ENCODE peak calls at places on chromosomes 5 and 9, in six cellular contexts. H, D, E, A, O and S are unnamed samples.

GRCh38 chr9:86767373-86767772 is 179.9 kb downstream of the GAS1 start:
- DNase-seq in H (no peak), D (no peak), E (no peak), A (no peak), O (no peak), S (no peak)

GRCh38 chr5:73412597-73412988 is 36.0 kb downstream of the FOXD1 start:
- DNase-seq in H (peak; percentile 74), D (no peak), E (no peak), A (no peak), O (no peak), S (no peak)

GRCh38 chr5:150097152-150097551 is 10.8 kb upstream of the CSF1R start:
- DNase-seq in H (no peak), D (no peak), E (no peak), A (no peak), O (no peak), S (no peak)

GRCh38 chr9:110283736-110284135 is 27.4 kb upstream of the TXN start:
- DNase-seq in H (no peak), D (no peak), E (no peak), A (no peak), O (no peak), S (no peak)

GRCh38 chr5:124956471-124957029 is 210.1 kb upstream of the ZNF608 start:
- DNase-seq in H (no peak), D (no peak), E (no peak), A (no peak), O (no peak), S (no peak)

GRCh38 chr9:122091682-122092592 is 1.2 kb downstream of the TTLL11 start:
- DNase-seq in H (no peak), D (no peak), E (no peak), A (no peak), O (peak; percentile 10), S (no peak)

GRCh38 chr9:36517131-36517530 is 55.6 kb upstream of the MELK start:
- DNase-seq in H (no peak), D (no peak), E (no peak), A (no peak), O (no peak), S (no peak)

GRCh38 chr5:15008911-15009310 is 137.3 kb upstream of the ANKH start:
- DNase-seq in H (no peak), D (no peak), E (no peak), A (no peak), O (no peak), S (no peak)

GRCh38 chr9:135068776-135069415 is 18.6 kb upstream of the OLFM1 start:
- DNase-seq in H (no peak), D (no peak), E (peak; percentile 3), A (no peak), O (no peak), S (no peak)

GRCh38 chr9:94156549-94157407 is 72.5 kb downstream of the PTPDC1 start:
- DNase-seq in H (peak; percentile 94), D (no peak), E (peak; percentile 72), A (peak; percentile 78), O (no peak), S (no peak)

GRCh38 chr5:150603052-150603451 is 37.4 kb upstream of the SYNPO start:
- DNase-seq in H (no peak), D (no peak), E (no peak), A (peak; percentile 37), O (no peak), S (no peak)

GRCh38 chr5:88290801-88291200 is 22.2 kb upstream of the TMEM161B start:
- DNase-seq in H (peak; percentile 47), D (no peak), E (no peak), A (no peak), O (no peak), S (no peak)

GRCh38 chr5:170623576-170624181 is 119.9 kb downstream of the KCNIP1 start:
- DNase-seq in H (peak; percentile 71), D (peak; percentile 5), E (no peak), A (no peak), O (peak; percentile 53), S (no peak)

GRCh38 chr9:129482521-129483466 is 138.1 kb downstream of the C9orf50 start:
- DNase-seq in H (peak; percentile 87), D (no peak), E (peak; percentile 89), A (peak; percentile 92), O (peak; percentile 53), S (no peak)

GRCh38 chr9:113738898-113739604 is 137.1 kb upstream of the ZNF618 start:
- DNase-seq in H (peak; percentile 7), D (no peak), E (no peak), A (no peak), O (peak; percentile 23), S (no peak)

GRCh38 chr9:18771736-18772135 is 261.3 kb downstream of the SAXO1 start:
- DNase-seq in H (no peak), D (no peak), E (no peak), A (no peak), O (no peak), S (no peak)

GRCh38 chr9:5708414-5708813 is 79.5 kb downstream of the RIC1 start:
- DNase-seq in H (no peak), D (no peak), E (no peak), A (no peak), O (no peak), S (no peak)

GRCh38 chr5:59722875-59723274 is 170.7 kb downstream of the PDE4D start:
- DNase-seq in H (peak; percentile 65), D (no peak), E (no peak), A (no peak), O (no peak), S (no peak)

DNA sequence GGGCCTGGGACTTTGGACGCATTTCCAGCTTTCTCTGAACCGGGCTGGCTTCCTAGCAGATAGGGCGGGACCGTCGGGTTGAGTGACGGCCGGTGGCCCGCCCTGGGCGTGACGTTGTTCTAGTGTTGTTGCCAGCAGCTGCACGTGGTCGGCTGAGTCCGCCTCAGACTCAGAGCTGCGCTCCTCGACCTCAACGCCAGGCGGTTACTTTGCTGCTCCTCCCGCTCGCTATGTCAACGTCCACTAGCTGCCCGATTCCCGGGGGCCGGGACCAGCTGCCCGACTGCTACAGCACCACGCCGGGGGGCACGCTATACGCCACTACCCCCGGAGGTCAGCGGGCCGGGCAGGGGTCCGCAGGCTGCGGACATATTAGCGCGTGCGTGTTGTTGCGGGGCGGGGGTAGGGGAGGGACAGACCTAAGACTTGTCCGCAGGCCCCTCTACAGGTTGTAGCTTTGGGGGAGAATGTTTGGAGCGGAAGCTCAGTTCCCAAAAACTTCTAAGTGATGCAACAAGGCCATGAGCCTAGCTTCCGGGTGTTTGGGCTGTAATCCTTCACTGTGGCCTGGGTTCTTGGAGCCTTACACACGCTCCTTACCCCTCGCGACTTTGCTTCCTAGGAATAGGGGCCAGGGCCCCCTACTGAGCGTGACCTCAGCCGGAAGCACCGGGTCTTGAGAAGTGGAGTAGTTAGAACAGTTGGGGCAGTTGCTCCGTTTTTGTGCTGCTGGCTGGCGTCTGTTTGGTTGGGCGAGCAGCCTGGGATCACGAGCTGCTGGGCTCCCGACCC is at the start of gene EIF4EBP3:
- DNase-seq in H (peak; percentile 96), D (peak; percentile 77), E (peak; percentile 94), A (peak; percentile 99), O (peak; percentile 94), S (peak; percentile 87)
- TF ChIP-seq CTCF in H (peak; percentile 71), D (peak; percentile 70), E (peak; percentile 95), A (peak; percentile 66), O (peak; percentile 84), S (peak; percentile 35)

DNA sequence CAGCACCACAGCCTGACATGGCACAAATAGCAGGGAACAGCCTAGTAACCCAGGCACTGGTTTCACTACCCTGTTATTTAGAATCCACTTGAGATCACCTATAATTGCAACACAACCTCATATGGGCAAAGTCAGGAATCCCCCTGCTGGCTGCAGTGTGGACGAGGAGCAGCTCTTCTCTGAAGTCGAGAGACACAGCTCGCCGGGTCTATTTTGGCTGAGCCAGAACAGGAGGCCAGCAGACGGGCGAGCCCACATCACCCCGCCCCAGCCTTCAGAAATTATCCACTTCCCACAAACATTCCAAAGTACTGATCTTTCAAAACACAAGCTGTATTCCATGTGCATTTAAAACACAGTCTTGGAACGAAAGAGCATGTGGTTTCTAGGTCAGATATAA is 179.0 kb downstream of the ROR2 start:
- DNase-seq in H (peak; percentile 79), D (peak; percentile 86), E (no peak), A (no peak), O (no peak), S (peak; percentile 90)
- TF ChIP-seq CTCF in H (peak; percentile 32), D (peak; percentile 71), E (peak; percentile 32), A (no peak), O (no peak), S (peak; percentile 63)

GRCh38 chr5:155004138-155004744 is 9.3 kb upstream of the KIF4B start:
- DNase-seq in H (peak; percentile 45), D (no peak), E (no peak), A (no peak), O (peak; percentile 49), S (no peak)
- TF ChIP-seq CTCF in H (peak; percentile 75), D (peak; percentile 11), E (no peak), A (peak; percentile 39), O (peak; percentile 29), S (peak; percentile 49)

GRCh38 chr5:168292783-168293696 is 1.6 kb downstream of the WWC1 start:
- DNase-seq in H (no peak), D (no peak), E (no peak), A (no peak), O (no peak), S (no peak)

GRCh38 chr5:168291961-168292782 is 727 bp downstream of the WWC1 start:
- DNase-seq in H (no peak), D (no peak), E (no peak), A (peak; percentile 45), O (no peak), S (no peak)

GRCh38 chr5:168290902-168291280 is 554 bp upstream of the WWC1 start:
- DNase-seq in H (no peak), D (no peak), E (no peak), A (no peak), O (no peak), S (no peak)

GRCh38 chr5:168288349-168289245 is 2.8 kb upstream of the WWC1 start:
- DNase-seq in H (no peak), D (no peak), E (no peak), A (no peak), O (no peak), S (no peak)

GRCh38 chr5:168291281-168291960 is at the start of gene WWC1:
- DNase-seq in H (no peak), D (no peak), E (no peak), A (no peak), O (peak; percentile 51), S (no peak)
- TF ChIP-seq CTCF in H (no peak), D (peak; percentile 27), E (no peak), A (no peak), O (no peak), S (peak; percentile 33)